ENCODE peak calls at places on chromosomes 7 and 10, in eight cellular contexts. One of them, this sample, is unnamed.

GRCh38 chr10:130080461-130080814 is 30.2 kb downstream of the C10orf143 start:
- DNase-seq in cardiac fibroblast: no peak
- DNase-seq in NB4: no peak
- DNase-seq in mammary epithelial cell: no peak
- DNase-seq in chondrocyte: no peak
- DNase-seq in A549: no peak
- DNase-seq in CD8-positive, alpha-beta T cell: no peak
- DNase-seq in fibroblast of lung: no peak
- DNase-seq in this sample: no peak

GRCh38 chr10:119489572-119490326 is 52.8 kb downstream of the RGS10 start:
- DNase-seq in cardiac fibroblast: peak
- DNase-seq in NB4: peak
- DNase-seq in mammary epithelial cell: peak
- DNase-seq in chondrocyte: peak
- DNase-seq in A549: peak
- DNase-seq in CD8-positive, alpha-beta T cell: peak
- DNase-seq in fibroblast of lung: peak
- DNase-seq in this sample: peak

GRCh38 chr10:101458869-101459268 is 104.9 kb downstream of the BTRC start:
- DNase-seq in cardiac fibroblast: no peak
- DNase-seq in NB4: no peak
- DNase-seq in mammary epithelial cell: no peak
- DNase-seq in chondrocyte: no peak
- DNase-seq in A549: no peak
- DNase-seq in CD8-positive, alpha-beta T cell: no peak
- DNase-seq in fibroblast of lung: no peak
- DNase-seq in this sample: no peak

GRCh38 chr10:37960738-37961137 is 15.7 kb downstream of the ZNF25 start:
- DNase-seq in cardiac fibroblast: no peak
- DNase-seq in NB4: no peak
- DNase-seq in mammary epithelial cell: no peak
- DNase-seq in chondrocyte: no peak
- DNase-seq in A549: no peak
- DNase-seq in CD8-positive, alpha-beta T cell: no peak
- DNase-seq in fibroblast of lung: no peak
- DNase-seq in this sample: no peak

GRCh38 chr7:112985377-112985987 is 101.1 kb downstream of the GPR85 start:
- DNase-seq in cardiac fibroblast: peak
- DNase-seq in NB4: no peak
- DNase-seq in mammary epithelial cell: peak
- DNase-seq in chondrocyte: no peak
- DNase-seq in A549: no peak
- DNase-seq in CD8-positive, alpha-beta T cell: no peak
- DNase-seq in fibroblast of lung: peak
- DNase-seq in this sample: no peak

GRCh38 chr10:89414146-89414878 is at the start of gene IFIT5:
- DNase-seq in cardiac fibroblast: peak
- DNase-seq in NB4: peak
- DNase-seq in mammary epithelial cell: peak
- DNase-seq in chondrocyte: no peak
- DNase-seq in A549: peak
- DNase-seq in CD8-positive, alpha-beta T cell: peak
- DNase-seq in fibroblast of lung: peak
- DNase-seq in this sample: peak

GRCh38 chr7:68707146-68707545 is 891.1 kb upstream of the AUTS2 start:
- DNase-seq in cardiac fibroblast: no peak
- DNase-seq in NB4: no peak
- DNase-seq in mammary epithelial cell: no peak
- DNase-seq in chondrocyte: no peak
- DNase-seq in A549: peak
- DNase-seq in CD8-positive, alpha-beta T cell: no peak
- DNase-seq in fibroblast of lung: no peak
- DNase-seq in this sample: no peak

GRCh38 chr10:132883391-132883881 is 58.9 kb downstream of the CFAP46 start:
- DNase-seq in cardiac fibroblast: no peak
- DNase-seq in NB4: no peak
- DNase-seq in mammary epithelial cell: no peak
- DNase-seq in chondrocyte: peak
- DNase-seq in A549: no peak
- DNase-seq in CD8-positive, alpha-beta T cell: no peak
- DNase-seq in fibroblast of lung: no peak
- DNase-seq in this sample: no peak

GRCh38 chr7:46139079-46139478 is 218.0 kb upstream of the IGFBP3 start:
- DNase-seq in cardiac fibroblast: peak
- DNase-seq in NB4: no peak
- DNase-seq in mammary epithelial cell: peak
- DNase-seq in chondrocyte: no peak
- DNase-seq in A549: peak
- DNase-seq in CD8-positive, alpha-beta T cell: no peak
- DNase-seq in fibroblast of lung: peak
- DNase-seq in this sample: peak

GRCh38 chr7:69643708-69644445 is 45.6 kb downstream of the AUTS2 start:
- DNase-seq in cardiac fibroblast: no peak
- DNase-seq in NB4: no peak
- DNase-seq in mammary epithelial cell: no peak
- DNase-seq in chondrocyte: no peak
- DNase-seq in A549: no peak
- DNase-seq in CD8-positive, alpha-beta T cell: no peak
- DNase-seq in fibroblast of lung: no peak
- DNase-seq in this sample: no peak

GRCh38 chr7:100803398-100804161 is 23.7 kb downstream of the EPHB4 start:
- DNase-seq in cardiac fibroblast: peak
- DNase-seq in NB4: peak
- DNase-seq in mammary epithelial cell: peak
- DNase-seq in chondrocyte: no peak
- DNase-seq in A549: peak
- DNase-seq in CD8-positive, alpha-beta T cell: no peak
- DNase-seq in fibroblast of lung: peak
- DNase-seq in this sample: peak

GRCh38 chr10:102597131-102597891 is 47.0 kb upstream of the TRIM8 start:
- DNase-seq in cardiac fibroblast: no peak
- DNase-seq in NB4: no peak
- DNase-seq in mammary epithelial cell: no peak
- DNase-seq in chondrocyte: peak
- DNase-seq in A549: no peak
- DNase-seq in CD8-positive, alpha-beta T cell: no peak
- DNase-seq in fibroblast of lung: no peak
- DNase-seq in this sample: no peak

GRCh38 chr10:23363788-23364135 is 19.2 kb upstream of the C10orf67 start:
- DNase-seq in cardiac fibroblast: no peak
- DNase-seq in NB4: no peak
- DNase-seq in mammary epithelial cell: no peak
- DNase-seq in chondrocyte: no peak
- DNase-seq in A549: no peak
- DNase-seq in CD8-positive, alpha-beta T cell: no peak
- DNase-seq in fibroblast of lung: no peak
- DNase-seq in this sample: no peak

GRCh38 chr7:27745064-27745583 is 5.2 kb downstream of the TAX1BP1 start:
- DNase-seq in cardiac fibroblast: peak
- DNase-seq in NB4: peak
- DNase-seq in mammary epithelial cell: peak
- DNase-seq in chondrocyte: no peak
- DNase-seq in A549: peak
- DNase-seq in CD8-positive, alpha-beta T cell: no peak
- DNase-seq in fibroblast of lung: peak
- DNase-seq in this sample: no peak
- TF ChIP-seq CTCF in cardiac fibroblast: peak
- TF ChIP-seq CTCF in NB4: peak
- TF ChIP-seq CTCF in mammary epithelial cell: peak
- TF ChIP-seq CTCF in chondrocyte: peak
- TF ChIP-seq CTCF in A549: peak
- TF ChIP-seq CTCF in CD8-positive, alpha-beta T cell: peak
- TF ChIP-seq CTCF in fibroblast of lung: peak
- TF ChIP-seq CTCF in this sample: peak

DNA sequence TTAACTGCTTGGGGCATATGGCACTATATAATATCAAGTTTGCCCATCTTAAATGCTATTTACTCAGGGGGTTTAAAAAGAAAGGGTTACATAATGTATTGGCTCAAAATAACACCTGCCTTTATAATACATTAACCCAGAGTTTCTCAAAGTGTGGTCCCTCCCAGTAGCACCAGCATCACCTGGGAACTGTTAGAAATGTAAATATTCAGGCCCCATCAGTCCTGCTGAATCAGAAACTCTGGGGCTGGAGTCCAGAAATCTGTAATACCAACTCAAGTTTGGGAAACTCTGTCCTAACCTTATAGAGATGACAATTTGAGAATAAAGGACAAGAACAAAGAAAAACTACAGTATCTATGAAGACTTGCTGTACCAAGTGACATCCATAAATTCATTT is 270.7 kb downstream of the PARD3 start:
- DNase-seq in cardiac fibroblast: no peak
- DNase-seq in NB4: no peak
- DNase-seq in mammary epithelial cell: no peak
- DNase-seq in chondrocyte: no peak
- DNase-seq in A549: no peak
- DNase-seq in CD8-positive, alpha-beta T cell: no peak
- DNase-seq in fibroblast of lung: no peak
- DNase-seq in this sample: no peak
- TF ChIP-seq CTCF in cardiac fibroblast: no peak
- TF ChIP-seq CTCF in NB4: no peak
- TF ChIP-seq CTCF in mammary epithelial cell: no peak
- TF ChIP-seq CTCF in chondrocyte: no peak
- TF ChIP-seq CTCF in A549: no peak
- TF ChIP-seq CTCF in CD8-positive, alpha-beta T cell: no peak
- TF ChIP-seq CTCF in fibroblast of lung: no peak
- TF ChIP-seq CTCF in this sample: no peak

DNA sequence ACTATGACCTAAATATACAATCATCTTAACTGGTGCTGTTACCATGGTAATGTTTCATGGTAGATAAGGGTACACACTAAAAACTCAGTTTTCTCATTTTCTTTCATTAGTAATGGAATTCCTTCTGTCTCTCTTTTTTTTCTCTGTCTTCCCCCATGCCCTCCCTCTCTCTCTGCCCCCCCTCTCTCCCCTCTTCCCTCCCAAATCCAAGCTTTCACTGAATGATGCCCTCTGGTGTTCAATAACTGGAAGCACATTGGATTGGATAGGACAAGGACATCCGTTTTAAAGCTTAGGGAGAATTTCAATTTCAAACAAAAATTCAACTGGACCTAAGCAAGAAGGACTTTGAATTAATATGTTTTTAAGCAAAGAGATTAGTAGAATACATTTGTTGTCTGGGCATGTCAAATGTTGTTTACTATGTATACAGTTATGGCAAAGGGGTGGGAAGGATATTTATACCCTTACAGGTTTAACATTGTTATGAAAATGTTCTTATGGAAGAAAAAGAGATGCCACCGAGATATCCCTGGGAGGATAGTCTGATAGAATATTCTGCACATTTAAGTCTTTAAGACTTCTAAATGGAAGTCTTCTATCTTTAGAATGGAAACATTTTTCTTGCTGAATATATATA is 6.1 kb downstream of the CHRM2 start:
- DNase-seq in cardiac fibroblast: peak
- DNase-seq in NB4: peak
- DNase-seq in mammary epithelial cell: no peak
- DNase-seq in chondrocyte: no peak
- DNase-seq in A549: peak
- DNase-seq in CD8-positive, alpha-beta T cell: no peak
- DNase-seq in fibroblast of lung: peak
- DNase-seq in this sample: no peak
- TF ChIP-seq CTCF in cardiac fibroblast: peak
- TF ChIP-seq CTCF in NB4: peak
- TF ChIP-seq CTCF in mammary epithelial cell: peak
- TF ChIP-seq CTCF in chondrocyte: peak
- TF ChIP-seq CTCF in A549: peak
- TF ChIP-seq CTCF in CD8-positive, alpha-beta T cell: no peak
- TF ChIP-seq CTCF in fibroblast of lung: peak
- TF ChIP-seq CTCF in this sample: peak

GRCh38 chr10:85317827-85318226 is 989.4 kb downstream of the CCSER2 start:
- DNase-seq in cardiac fibroblast: no peak
- DNase-seq in NB4: peak
- DNase-seq in mammary epithelial cell: no peak
- DNase-seq in chondrocyte: no peak
- DNase-seq in A549: no peak
- DNase-seq in CD8-positive, alpha-beta T cell: no peak
- DNase-seq in fibroblast of lung: no peak
- DNase-seq in this sample: no peak
- TF ChIP-seq CTCF in cardiac fibroblast: no peak
- TF ChIP-seq CTCF in NB4: peak
- TF ChIP-seq CTCF in mammary epithelial cell: no peak
- TF ChIP-seq CTCF in chondrocyte: peak
- TF ChIP-seq CTCF in A549: no peak
- TF ChIP-seq CTCF in CD8-positive, alpha-beta T cell: no peak
- TF ChIP-seq CTCF in fibroblast of lung: no peak
- TF ChIP-seq CTCF in this sample: no peak

DNA sequence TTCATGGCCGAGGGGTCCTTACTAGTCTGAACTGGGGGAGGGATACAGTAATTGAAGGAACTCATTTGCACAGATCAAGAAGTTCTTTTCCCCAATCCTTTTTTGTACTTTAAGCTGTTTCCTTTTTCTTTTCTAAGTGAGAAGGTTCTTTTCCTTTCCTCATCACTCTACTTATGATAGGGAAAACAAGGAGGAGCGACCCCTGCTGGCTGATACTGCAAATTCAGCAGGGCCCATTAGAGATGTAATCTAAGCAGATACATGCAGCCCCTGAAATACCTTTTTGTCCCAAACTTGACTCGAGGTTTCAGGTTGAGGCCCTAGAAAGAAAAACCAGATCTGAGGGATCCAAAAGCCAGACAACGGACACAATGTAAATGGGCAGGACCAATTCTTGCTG is 305.5 kb downstream of the DNAJB9 start:
- DNase-seq in cardiac fibroblast: peak
- DNase-seq in NB4: peak
- DNase-seq in mammary epithelial cell: peak
- DNase-seq in chondrocyte: no peak
- DNase-seq in A549: peak
- DNase-seq in CD8-positive, alpha-beta T cell: no peak
- DNase-seq in fibroblast of lung: peak
- DNase-seq in this sample: peak
- TF ChIP-seq CTCF in cardiac fibroblast: peak
- TF ChIP-seq CTCF in NB4: peak
- TF ChIP-seq CTCF in mammary epithelial cell: peak
- TF ChIP-seq CTCF in chondrocyte: no peak
- TF ChIP-seq CTCF in A549: peak
- TF ChIP-seq CTCF in CD8-positive, alpha-beta T cell: no peak
- TF ChIP-seq CTCF in fibroblast of lung: peak
- TF ChIP-seq CTCF in this sample: no peak

This sample was measured in GM10248.